ENCODE peak calls at places on chromosomes 1 and 21, in four cellular contexts. I is body of pancreas; L is naive thymus-derived CD4-positive, alpha-beta T cell; C is left ventricle myocardium inferior. W is an unnamed sample.

GRCh38 chr1:18670267-18670910 is 39.7 kb downstream of the PAX7 start:
- DNase-seq in I (no peak), L (no peak), C (no peak), W (no peak)

GRCh38 chr1:180157108-180157507 is 2.4 kb downstream of the QSOX1 start:
- DNase-seq in I (no peak), L (no peak), C (no peak), W (no peak)

GRCh38 chr1:227192163-227192562 is 126.1 kb downstream of the CDC42BPA start:
- DNase-seq in I (peak), L (no peak), C (peak), W (peak)

GRCh38 chr1:40919475-40920011 is 57.4 kb upstream of the CITED4 start:
- DNase-seq in I (peak), L (no peak), C (no peak), W (no peak)

GRCh38 chr1:243642936-243643335 is 207.1 kb downstream of the AKT3 start:
- DNase-seq in I (no peak), L (no peak), C (no peak), W (no peak)

GRCh38 chr1:229582011-229582694 is 23.6 kb upstream of the ABCB10 start:
- DNase-seq in I (peak), L (no peak), C (peak), W (peak)

GRCh38 chr1:93692451-93692861 is 10.8 kb upstream of the BCAR3 start:
- DNase-seq in I (no peak), L (no peak), C (no peak), W (no peak)

GRCh38 chr1:63721531-63722189 is 52.2 kb upstream of the ROR1 start:
- DNase-seq in I (peak), L (no peak), C (no peak), W (peak)

GRCh38 chr1:153968400-153968799 is 698 bp downstream of the CREB3L4 start:
- DNase-seq in I (no peak), L (no peak), C (no peak), W (no peak)

GRCh38 chr1:49686107-49686506 is 337.6 kb downstream of the AGBL4 start:
- DNase-seq in I (no peak), L (no peak), C (no peak), W (peak)

GRCh38 chr1:236516929-236517704 is 6.7 kb upstream of the LGALS8 start:
- DNase-seq in I (no peak), L (no peak), C (no peak), W (no peak)

GRCh38 chr1:172978595-172978994 is 72.1 kb downstream of the TNFSF18 start:
- DNase-seq in I (no peak), L (no peak), C (no peak), W (no peak)

GRCh38 chr1:1397839-1398523 is 1.2 kb downstream of the CCNL2 start:
- DNase-seq in I (no peak), L (no peak), C (no peak), W (peak)

GRCh38 chr1:23103001-23103879 is 65.4 kb downstream of the LUZP1 start:
- DNase-seq in I (no peak), L (no peak), C (no peak), W (no peak)

GRCh38 chr1:228276361-228276831 is 68.6 kb downstream of the OBSCN start:
- DNase-seq in I (no peak), L (no peak), C (peak), W (no peak)

GRCh38 chr1:115115521-115116161 is 26.3 kb upstream of the TSPAN2 start:
- DNase-seq in I (no peak), L (no peak), C (no peak), W (no peak)

GRCh38 chr1:62687421-62687902 is 724 bp downstream of the DOCK7 start:
- DNase-seq in I (peak), L (peak), C (peak), W (peak)

GRCh38 chr1:93607814-93608187 is 73.8 kb downstream of the BCAR3 start:
- DNase-seq in I (no peak), L (no peak), C (no peak), W (no peak)

GRCh38 chr1:204079608-204079999 is 6.7 kb downstream of the SOX13 start:
- DNase-seq in I (no peak), L (no peak), C (no peak), W (no peak)

GRCh38 chr1:227547604-227548397 is 15.6 kb upstream of the ZNF678 start:
- DNase-seq in I (peak), L (no peak), C (no peak), W (no peak)

GRCh38 chr1:6860401-6860800 is 75.1 kb downstream of the CAMTA1 start:
- DNase-seq in I (no peak), L (no peak), C (no peak), W (no peak)

GRCh38 chr1:113835686-113836290 is 23.5 kb upstream of the RSBN1 start:
- DNase-seq in I (peak), L (peak), C (no peak), W (no peak)

GRCh38 chr1:222768592-222768991 is 31.6 kb downstream of the FAM177B start:
- DNase-seq in I (no peak), L (no peak), C (no peak), W (no peak)

GRCh38 chr1:18530567-18531502 is 50.1 kb downstream of the KLHDC7A start:
- DNase-seq in I (no peak), L (no peak), C (no peak), W (no peak)

GRCh38 chr1:110875216-110875731 is 2.3 kb downstream of the CD53 start:
- DNase-seq in I (peak), L (peak), C (no peak), W (no peak)

GRCh38 chr1:26169201-26169600 is 438 bp upstream of the C1orf232 start:
- DNase-seq in I (no peak), L (no peak), C (no peak), W (no peak)

GRCh38 chr1:231016234-231016633 is 23.8 kb downstream of the FAM89A start:
- DNase-seq in I (no peak), L (no peak), C (no peak), W (no peak)

GRCh38 chr1:181396171-181396670 is 87.1 kb upstream of the CACNA1E start:
- DNase-seq in I (no peak), L (peak), C (no peak), W (no peak)

GRCh38 chr1:231233735-231234417 is 7.1 kb upstream of the GNPAT start:
- DNase-seq in I (peak), L (no peak), C (no peak), W (no peak)

GRCh38 chr1:157517026-157517425 is 35.3 kb downstream of the FCRL5 start:
- DNase-seq in I (no peak), L (no peak), C (no peak), W (no peak)

GRCh38 chr1:15797614-15798390 is 9.6 kb downstream of the UQCRHL start:
- DNase-seq in I (peak), L (no peak), C (no peak), W (no peak)

GRCh38 chr21:25999935-26000582 is 170.5 kb downstream of the APP start:
- DNase-seq in I (no peak), L (peak), C (no peak), W (no peak)

GRCh38 chr1:211257831-211258225 is 1.3 kb upstream of the RCOR3 start:
- DNase-seq in I (no peak), L (no peak), C (no peak), W (no peak)

GRCh38 chr1:29555043-29555620 is 318.8 kb downstream of the PTPRU start:
- DNase-seq in I (no peak), L (no peak), C (no peak), W (no peak)

GRCh38 chr1:31016868-31017267 is 48.6 kb downstream of the PUM1 start:
- DNase-seq in I (no peak), L (no peak), C (no peak), W (no peak)

GRCh38 chr1:231049121-231049979 is 9.3 kb upstream of the FAM89A start:
- DNase-seq in I (no peak), L (no peak), C (no peak), W (no peak)

GRCh38 chr1:99467645-99468044 is 178.3 kb upstream of the PALMD start:
- DNase-seq in I (no peak), L (no peak), C (no peak), W (no peak)

GRCh38 chr1:99464738-99465137 is 181.2 kb upstream of the PALMD start:
- DNase-seq in I (no peak), L (no peak), C (no peak), W (no peak)

GRCh38 chr1:99465176-99465900 is 180.6 kb upstream of the PALMD start:
- DNase-seq in I (no peak), L (no peak), C (no peak), W (no peak)

GRCh38 chr1:99472893-99473292 is 173.0 kb upstream of the PALMD start:
- DNase-seq in I (no peak), L (no peak), C (no peak), W (no peak)

GRCh38 chr1:99469641-99470040 is 176.3 kb upstream of the PALMD start:
- DNase-seq in I (no peak), L (no peak), C (no peak), W (no peak)
- H3K27ac ChIP-seq in I (no peak), L (no peak), C (no peak), W (no peak)

DNA sequence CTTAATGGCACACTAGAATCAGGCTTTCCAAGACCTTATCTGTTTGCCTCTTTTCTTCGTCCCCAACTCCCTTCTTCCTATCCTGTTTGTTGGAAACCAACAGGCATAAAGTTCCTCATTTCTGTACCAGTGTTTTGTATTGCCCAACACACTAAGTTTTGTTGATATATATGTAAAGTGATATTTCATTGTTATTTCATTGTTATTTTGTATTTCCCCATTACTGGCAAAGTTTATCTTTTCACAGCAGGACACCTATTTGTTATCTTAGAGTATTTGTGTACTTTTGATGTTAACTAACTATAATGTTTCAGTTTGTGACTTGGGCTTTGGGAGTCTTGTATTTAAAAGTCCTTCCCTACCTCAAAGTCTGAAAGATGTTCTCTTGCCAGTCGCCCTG is 27.1 kb downstream of the FAM20B start:
- DNase-seq in I (no peak), L (no peak), C (no peak), W (no peak)
- H3K27ac ChIP-seq in I (no peak), L (no peak), C (no peak), W (no peak)

DNA sequence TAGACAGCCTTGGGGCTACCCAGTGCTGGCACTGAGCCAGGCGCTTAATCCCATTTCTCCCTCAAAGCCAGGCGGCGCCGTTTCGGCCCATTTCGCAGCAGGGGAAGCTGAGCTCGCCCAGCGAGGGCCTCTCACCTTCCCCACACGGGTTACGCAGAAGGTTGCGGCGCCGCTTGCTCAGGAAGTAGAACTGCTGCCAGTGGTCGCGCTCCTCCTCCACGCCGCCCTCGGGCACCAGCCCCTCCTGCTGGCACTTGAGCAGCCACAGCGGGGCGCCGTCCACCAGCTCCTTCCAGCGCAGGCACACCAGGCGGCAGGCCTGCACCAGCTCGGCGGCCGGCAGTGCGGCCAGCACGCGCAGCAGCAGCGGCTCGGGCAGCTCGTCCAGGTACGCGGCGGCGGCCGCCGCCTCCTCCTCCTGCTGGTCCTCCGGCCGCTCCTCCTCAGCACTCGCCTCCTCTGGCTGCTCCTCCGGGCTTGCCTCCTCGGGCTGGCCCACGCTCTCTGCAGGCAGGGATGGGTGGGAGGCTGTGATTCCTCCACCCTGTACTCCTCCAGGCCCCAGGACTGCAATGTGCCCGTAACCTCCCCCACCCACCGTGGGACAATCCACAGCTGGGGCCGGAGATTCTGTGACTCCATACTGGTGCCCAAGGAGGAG is 3.8 kb downstream of the FBXO2 start:
- DNase-seq in I (peak), L (peak), C (peak), W (peak)
- H3K27ac ChIP-seq in I (peak), L (no peak), C (no peak), W (no peak)

GRCh38 chr1:59828160-59828559 is 13.4 kb downstream of the HOOK1 start:
- DNase-seq in I (no peak), L (no peak), C (no peak), W (no peak)

GRCh38 chr1:59831529-59831928 is 16.8 kb downstream of the HOOK1 start:
- DNase-seq in I (no peak), L (no peak), C (no peak), W (no peak)

GRCh38 chr1:59833022-59833421 is 18.3 kb downstream of the HOOK1 start:
- DNase-seq in I (no peak), L (no peak), C (no peak), W (no peak)

GRCh38 chr1:59833991-59834390 is 19.2 kb downstream of the HOOK1 start:
- DNase-seq in I (no peak), L (no peak), C (no peak), W (no peak)
- H3K27ac ChIP-seq in I (no peak), L (no peak), C (no peak), W (no peak)

DNA sequence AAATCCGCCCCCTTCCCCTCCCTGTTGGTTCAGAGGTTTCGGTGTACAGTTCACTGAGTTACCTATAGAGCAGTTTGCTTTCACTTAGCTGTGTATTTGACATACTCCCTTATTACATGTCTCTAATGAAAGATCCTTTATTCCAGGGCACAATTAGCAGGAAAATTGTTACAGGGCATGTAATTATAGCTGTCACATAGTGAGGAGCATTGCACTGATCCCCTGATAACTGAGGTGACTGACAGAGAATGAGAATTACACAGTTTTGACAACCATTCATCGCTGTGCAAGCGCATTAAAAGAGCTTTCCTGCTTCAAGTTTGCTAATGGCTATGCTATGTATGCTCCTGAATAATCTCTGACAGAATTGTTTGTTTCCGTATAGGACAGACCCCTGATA is 26.9 kb downstream of the DAP3 start:
- DNase-seq in I (no peak), L (no peak), C (no peak), W (no peak)
- H3K27ac ChIP-seq in I (no peak), L (no peak), C (no peak), W (no peak)